ENCODE peak calls at places on chromosomes 12 and 14, in nine cellular contexts. X is CD8-positive, alpha-beta T cell; L is aorta; B is heart right ventricle; D is mesendoderm; J is epithelial cell of esophagus; S is tibial nerve; O is upper lobe of right lung; M is ovary. K is an unnamed sample.

GRCh38 chr14:101960225-101960624 is 4.1 kb upstream of the DYNC1H1 start:
- DNase-seq in X (no peak), L (no peak), B (no peak), D (peak; percentile 63), J (no peak), S (no peak), O (no peak), M (no peak), K (no peak)

GRCh38 chr14:79924583-79924982 is 286.7 kb downstream of the DIO2 start:
- DNase-seq in X (no peak), L (no peak), B (no peak), D (no peak), J (no peak), S (no peak), O (no peak), M (no peak), K (no peak)

GRCh38 chr14:59632381-59632780 is 55.8 kb upstream of the CCDC175 start:
- DNase-seq in X (no peak), L (no peak), B (no peak), D (peak; percentile 73), J (peak; percentile 57), S (peak; percentile 14), O (no peak), M (no peak), K (no peak)

GRCh38 chr12:40718878-40719372 is 26.7 kb downstream of the CNTN1 start:
- DNase-seq in X (no peak), L (no peak), B (no peak), D (no peak), J (no peak), S (no peak), O (no peak), M (no peak), K (no peak)

GRCh38 chr14:81172881-81173280 is 47.9 kb downstream of the GTF2A1 start:
- DNase-seq in X (no peak), L (no peak), B (no peak), D (no peak), J (no peak), S (no peak), O (no peak), M (no peak), K (no peak)

GRCh38 chr12:12265571-12266388 is 1.1 kb downstream of the LRP6 start:
- DNase-seq in X (no peak), L (peak; percentile 30), B (no peak), D (peak; percentile 56), J (peak; percentile 32), S (no peak), O (no peak), M (no peak), K (no peak)

GRCh38 chr12:98440165-98440581 is 75.2 kb upstream of the TMPO start:
- DNase-seq in X (no peak), L (peak; percentile 84), B (peak; percentile 85), D (peak; percentile 68), J (peak; percentile 96), S (peak; percentile 79), O (no peak), M (peak; percentile 60), K (peak; percentile 83)

GRCh38 chr14:71705460-71705859 is 226.8 kb upstream of the RGS6 start:
- DNase-seq in X (no peak), L (no peak), B (no peak), D (no peak), J (no peak), S (no peak), O (no peak), M (no peak), K (no peak)

GRCh38 chr12:107461222-107461980 is 224.2 kb upstream of the PWP1 start:
- DNase-seq in X (no peak), L (peak; percentile 51), B (no peak), D (no peak), J (peak; percentile 75), S (no peak), O (no peak), M (no peak), K (no peak)

GRCh38 chr12:52975820-52976573 is 27.1 kb downstream of the KRT18 start:
- DNase-seq in X (no peak), L (no peak), B (no peak), D (peak; percentile 94), J (peak; percentile 63), S (no peak), O (peak; percentile 72), M (no peak), K (no peak)

DNA sequence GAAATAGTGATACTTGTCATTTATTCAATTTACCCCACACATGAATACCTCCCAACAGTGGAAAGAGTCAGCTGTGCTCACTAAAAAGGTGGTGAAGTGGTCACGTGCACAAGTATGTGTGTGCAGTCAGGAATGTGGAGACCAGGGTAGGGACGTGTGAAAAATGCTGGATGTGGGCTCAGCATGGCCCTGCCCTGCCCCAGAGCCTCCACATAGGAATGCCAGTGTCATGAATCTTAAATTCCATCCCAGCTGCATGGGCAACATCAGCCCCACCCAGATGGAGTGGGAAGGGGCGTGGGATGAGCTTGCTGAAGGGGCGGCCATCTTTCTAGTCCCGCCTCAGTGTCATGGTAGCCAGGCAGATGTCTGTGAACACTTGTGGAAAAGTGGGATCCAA is 87.7 kb downstream of the C12orf75 start:
- DNase-seq in X (no peak), L (no peak), B (no peak), D (peak; percentile 82), J (peak; percentile 94), S (no peak), O (no peak), M (no peak), K (no peak)
- H3K4me3 ChIP-seq in X (no peak overlapping the region), L (no peak overlapping the region), B (no peak overlapping the region), D (no peak overlapping the region), J (no peak overlapping the region), S (no peak overlapping the region), O (no peak overlapping the region), M (no peak overlapping the region), K (no peak overlapping the region)

GRCh38 chr12:54010972-54011664 is 2.3 kb downstream of the HOXC8 start:
- DNase-seq in X (no peak), L (peak; percentile 20), B (no peak), D (no peak), J (no peak), S (no peak), O (no peak), M (no peak), K (no peak)
- H3K4me3 ChIP-seq in X (no peak overlapping the region), L (no peak overlapping the region), B (no peak overlapping the region), D (no peak overlapping the region), J (no peak overlapping the region), S (peak overlapping the region; percentile 59), O (no peak overlapping the region), M (no peak overlapping the region), K (peak overlapping the region; percentile 64)

GRCh38 chr12:47373554-47374150 is 293.9 kb upstream of the AMIGO2 start:
- DNase-seq in X (no peak), L (no peak), B (no peak), D (no peak), J (no peak), S (no peak), O (no peak), M (no peak), K (no peak)

GRCh38 chr12:47378222-47378582 is 298.4 kb upstream of the AMIGO2 start:
- DNase-seq in X (no peak), L (no peak), B (no peak), D (no peak), J (no peak), S (no peak), O (no peak), M (no peak), K (no peak)

GRCh38 chr12:47378907-47379306 is 299.1 kb upstream of the AMIGO2 start:
- DNase-seq in X (no peak), L (no peak), B (no peak), D (no peak), J (no peak), S (no peak), O (no peak), M (no peak), K (no peak)

GRCh38 chr12:47376937-47377336 is 297.2 kb upstream of the AMIGO2 start:
- DNase-seq in X (no peak), L (no peak), B (no peak), D (no peak), J (peak; percentile 25), S (no peak), O (no peak), M (peak; percentile 35), K (no peak)

DNA sequence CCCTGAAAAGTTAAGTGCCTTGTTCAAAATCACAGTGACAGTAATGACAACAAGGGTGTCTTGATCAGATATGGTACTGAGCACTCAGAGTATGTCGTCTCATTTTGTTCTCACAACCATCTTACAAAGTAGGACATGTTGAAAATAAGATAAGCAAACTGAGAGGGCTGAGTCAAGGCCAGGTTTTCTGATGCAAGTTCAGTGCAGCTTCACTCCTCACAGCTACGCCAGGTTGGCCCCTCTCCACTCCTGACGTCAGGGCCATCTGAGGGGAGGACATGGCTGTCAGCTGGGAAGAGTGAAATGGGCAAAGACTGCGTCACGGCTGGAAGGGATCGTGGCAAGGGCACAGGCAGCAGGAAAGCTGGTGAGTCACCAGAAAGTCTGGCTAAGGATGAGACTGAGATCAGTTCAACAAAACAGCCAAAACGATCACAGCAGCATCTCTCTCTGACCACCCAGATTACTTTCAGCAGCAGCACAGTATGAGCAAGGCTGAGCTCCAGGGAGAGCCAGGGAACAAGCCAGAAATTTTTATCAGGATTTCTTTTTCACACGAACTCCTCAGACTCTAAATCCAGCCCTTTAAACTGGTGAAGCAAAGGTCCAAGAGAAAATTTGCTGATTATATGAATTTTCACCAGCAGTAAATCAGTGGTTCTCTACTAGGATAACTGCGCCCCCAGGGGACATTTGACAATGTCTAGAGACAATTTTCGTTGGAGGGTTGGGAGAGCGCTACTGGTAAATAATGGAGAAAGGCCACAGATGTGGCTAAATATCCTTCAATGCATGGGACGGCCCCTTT is 297.9 kb upstream of the AMIGO2 start:
- DNase-seq in X (no peak), L (peak; percentile 98), B (peak; percentile 92), D (no peak), J (peak; percentile 86), S (peak; percentile 61), O (peak; percentile 76), M (peak; percentile 99), K (peak; percentile 99)
- H3K4me3 ChIP-seq in X (no peak overlapping the region), L (no peak overlapping the region), B (no peak overlapping the region), D (no peak overlapping the region), J (no peak overlapping the region), S (no peak overlapping the region), O (no peak overlapping the region), M (no peak overlapping the region), K (no peak overlapping the region)

GRCh38 chr12:53976172-53976822 is 1.5 kb upstream of the HOTAIR start:
- DNase-seq in X (no peak), L (no peak), B (no peak), D (peak; percentile 60), J (no peak), S (no peak), O (no peak), M (no peak), K (no peak)

GRCh38 chr12:53975816-53976152 is 1.0 kb upstream of the HOTAIR start:
- DNase-seq in X (no peak), L (no peak), B (no peak), D (no peak), J (no peak), S (no peak), O (no peak), M (no peak), K (no peak)

GRCh38 chr12:53978477-53979356 is 4.0 kb upstream of the HOTAIR start:
- DNase-seq in X (no peak), L (no peak), B (no peak), D (no peak), J (no peak), S (no peak), O (no peak), M (no peak), K (no peak)

GRCh38 chr12:53976823-53977595 is 2.3 kb upstream of the HOTAIR start:
- DNase-seq in X (no peak), L (no peak), B (no peak), D (no peak), J (no peak), S (no peak), O (no peak), M (no peak), K (no peak)

GRCh38 chr12:53977596-53978464 is 3.1 kb upstream of the HOTAIR start:
- DNase-seq in X (no peak), L (no peak), B (no peak), D (no peak), J (no peak), S (no peak), O (no peak), M (no peak), K (no peak)
- H3K4me3 ChIP-seq in X (no peak overlapping the region), L (no peak overlapping the region), B (no peak overlapping the region), D (no peak overlapping the region), J (no peak overlapping the region), S (no peak overlapping the region), O (no peak overlapping the region), M (no peak overlapping the region), K (peak overlapping the region; percentile 9)